ENCODE peak calls at places on chromosomes 13 and 19, in six cellular contexts. U, T, R, I, B and O are unnamed samples.

GRCh38 chr19:30001794-30002193 is 59.8 kb downstream of the URI1 start:
- DNase-seq in R (no peak), U (no peak), T (no peak), B (no peak), I (peak), O (no peak)

GRCh38 chr19:49894011-49894664 is 2.5 kb downstream of the IL4I1 start:
- DNase-seq in U (no peak), B (no peak), T (no peak), I (no peak), R (no peak), O (no peak)

GRCh38 chr19:43798546-43799409 is 3.5 kb downstream of the LYPD5 start:
- DNase-seq in R (no peak), T (no peak), U (peak), B (no peak), I (peak), O (no peak)

GRCh38 chr19:1261512-1261862 is 7.6 kb upstream of the CIRBP start:
- DNase-seq in T (no peak), I (no peak), B (no peak), R (no peak), U (no peak), O (peak)

GRCh38 chr13:66943530-66943929 is 286.6 kb downstream of the PCDH9 start:
- DNase-seq in R (no peak), I (no peak), U (no peak), T (no peak), B (no peak), O (no peak)

GRCh38 chr13:114004416-114005205 is 30.7 kb upstream of the C13orf46 start:
- DNase-seq in R (peak), T (no peak), B (no peak), U (no peak), I (no peak), O (no peak)

GRCh38 chr13:112756511-112756966 is 66.7 kb downstream of the ATP11A start:
- DNase-seq in B (no peak), U (no peak), I (no peak), T (no peak), R (no peak), O (no peak)

GRCh38 chr13:40682449-40683240 is 16.2 kb upstream of the FOXO1 start:
- DNase-seq in R (no peak), U (no peak), I (peak), T (no peak), B (no peak), O (no peak)

GRCh38 chr13:94712287-94712811 is at the start of gene SOX21:
- DNase-seq in I (no peak), B (no peak), R (no peak), T (no peak), U (no peak), O (no peak)

GRCh38 chr13:106318941-106319411 is 216.5 kb downstream of the EFNB2 start:
- DNase-seq in T (no peak), B (peak), I (peak), U (no peak), R (no peak), O (no peak)

GRCh38 chr19:34213283-34213682 is 41.0 kb downstream of the LSM14A start:
- DNase-seq in B (no peak), U (no peak), R (no peak), I (no peak), T (no peak), O (no peak)

GRCh38 chr19:13984186-13984585 is 21.9 kb downstream of the RFX1 start:
- DNase-seq in I (no peak), R (no peak), T (no peak), U (no peak), B (no peak), O (no peak)

DNA sequence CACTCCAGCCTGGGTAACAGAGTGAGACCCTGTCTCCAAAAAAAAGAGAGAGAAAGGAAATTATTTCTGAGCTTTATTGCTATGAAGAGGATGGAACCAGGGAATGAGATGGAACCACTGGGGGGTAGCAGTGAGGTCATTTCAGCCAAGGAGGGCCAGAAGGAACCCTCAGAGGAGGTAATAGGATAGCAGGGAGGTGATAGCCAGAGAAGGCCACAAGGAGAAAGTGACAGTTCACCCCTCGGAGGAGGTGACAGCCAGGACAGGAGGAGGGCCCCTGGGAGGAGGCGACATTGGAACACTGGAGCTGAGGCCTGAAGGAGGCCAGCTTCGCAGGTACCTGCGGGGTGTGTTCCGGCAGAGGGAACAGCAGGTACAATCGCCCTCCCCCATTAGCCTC is 695 bp upstream of the PGPEP1 start:
- DNase-seq in R (no peak), T (no peak), I (peak), B (no peak), U (no peak), O (no peak)
- H3K4me3 ChIP-seq in R (peak), T (peak), I (no peak), B (peak), U (peak), O (peak)

GRCh38 chr13:92172191-92172590 is 773.8 kb downstream of the GPC5 start:
- DNase-seq in R (no peak), U (no peak), B (no peak), I (no peak), T (no peak), O (no peak)

GRCh38 chr13:92173254-92173653 is 774.8 kb downstream of the GPC5 start:
- DNase-seq in U (no peak), B (no peak), T (no peak), I (no peak), R (no peak), O (no peak)

GRCh38 chr13:92175330-92175729 is 776.9 kb downstream of the GPC5 start:
- DNase-seq in I (peak), R (no peak), T (no peak), U (no peak), B (no peak), O (no peak)
- TF ChIP-seq CTCF in I (peak), R (no peak), T (no peak), U (peak), B (no peak), O (peak)

GRCh38 chr19:56140583-56141415 is at the start of gene ZNF444:
- DNase-seq in I (peak), U (peak), B (peak), T (peak), R (peak), O (peak)
- TF ChIP-seq POLR2A in I (no peak), U (no peak), B (peak), T (no peak), R (peak), O (no peak)

GRCh38 chr19:57078802-57079201 is 41.0 kb upstream of the USP29 start:
- DNase-seq in I (no peak), B (no peak), U (no peak), T (no peak), R (no peak), O (no peak)

GRCh38 chr19:57071414-57071813 is 48.4 kb upstream of the USP29 start:
- DNase-seq in T (no peak), B (no peak), U (no peak), R (no peak), I (no peak), O (no peak)

GRCh38 chr19:57075801-57076492 is 43.8 kb upstream of the USP29 start:
- DNase-seq in I (no peak), T (no peak), R (no peak), B (no peak), U (no peak), O (no peak)

DNA sequence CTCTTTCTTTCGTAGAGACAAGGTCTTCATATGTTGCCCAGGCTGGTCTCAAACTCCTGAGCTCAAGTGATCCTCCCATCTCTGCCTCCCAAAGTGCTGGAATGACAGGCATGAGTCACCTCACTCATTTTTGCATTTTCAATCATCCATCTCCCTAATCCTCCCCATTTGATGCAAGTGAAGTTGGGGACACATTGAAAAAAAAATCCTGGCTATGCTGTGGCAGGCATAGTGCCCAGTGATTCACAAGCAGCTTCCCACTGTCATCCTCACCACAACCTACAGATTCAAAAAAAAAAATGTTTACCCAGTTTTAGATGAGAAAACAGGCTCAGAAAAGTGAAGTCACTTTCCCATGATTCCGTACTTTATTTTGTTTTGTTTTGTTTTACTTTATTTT is 44.7 kb upstream of the USP29 start:
- DNase-seq in I (no peak), B (no peak), R (no peak), U (no peak), T (no peak), O (no peak)
- H3K4me3 ChIP-seq in I (no peak), B (no peak), R (no peak), U (no peak), T (no peak), O (no peak)

DNA sequence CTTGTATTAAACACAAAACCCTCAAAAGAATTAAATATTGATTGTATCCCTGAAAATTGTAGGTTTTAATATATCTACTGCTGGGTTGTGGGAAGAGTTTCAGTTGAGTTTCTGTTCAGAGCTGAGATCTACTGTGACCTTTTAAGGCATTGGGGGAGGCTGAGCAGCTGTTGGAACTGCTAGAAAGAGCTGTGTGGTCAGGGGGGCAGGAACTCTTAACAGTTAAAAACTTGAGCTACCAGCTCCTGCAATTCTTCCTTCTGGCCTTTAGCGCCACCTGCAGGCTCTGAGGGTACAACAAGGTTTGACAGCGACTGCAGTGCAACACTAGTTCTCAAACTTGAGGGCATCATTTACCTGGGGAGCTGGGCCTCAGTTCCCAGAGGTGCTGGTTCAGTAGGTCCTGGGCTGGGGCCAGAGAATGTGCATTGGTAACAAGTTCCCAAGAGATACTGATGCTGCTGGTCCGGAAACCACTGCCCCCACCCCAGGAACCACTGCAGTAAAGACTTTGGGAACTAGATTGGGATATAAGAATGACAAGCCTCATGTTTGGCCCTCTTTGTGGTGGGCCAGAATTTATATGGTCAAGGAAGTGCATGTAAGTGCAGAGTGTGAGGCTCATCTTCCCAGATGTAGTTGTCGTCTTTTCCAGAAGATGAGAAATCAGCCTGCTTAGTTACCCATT is 2.5 kb downstream of the RNASEH2B start:
- DNase-seq in I (peak), T (peak), R (peak), B (peak), U (peak), O (peak)
- TF ChIP-seq CTCF in I (peak), T (peak), R (peak), B (peak), U (peak), O (peak)

GRCh38 chr19:41324231-41324702 is 14.3 kb downstream of the CCDC97 start:
- DNase-seq in R (no peak), B (no peak), U (peak), T (no peak), I (peak), O (no peak)

GRCh38 chr19:41322451-41322850 is 12.5 kb downstream of the CCDC97 start:
- DNase-seq in R (no peak), I (no peak), B (peak), U (peak), T (no peak), O (no peak)

GRCh38 chr19:41324921-41325639 is 15.1 kb downstream of the CCDC97 start:
- DNase-seq in I (no peak), T (no peak), R (no peak), U (peak), B (peak), O (peak)

GRCh38 chr19:41323023-41323422 is 13.1 kb downstream of the CCDC97 start:
- DNase-seq in T (no peak), R (no peak), U (peak), I (no peak), B (peak), O (peak)

DNA sequence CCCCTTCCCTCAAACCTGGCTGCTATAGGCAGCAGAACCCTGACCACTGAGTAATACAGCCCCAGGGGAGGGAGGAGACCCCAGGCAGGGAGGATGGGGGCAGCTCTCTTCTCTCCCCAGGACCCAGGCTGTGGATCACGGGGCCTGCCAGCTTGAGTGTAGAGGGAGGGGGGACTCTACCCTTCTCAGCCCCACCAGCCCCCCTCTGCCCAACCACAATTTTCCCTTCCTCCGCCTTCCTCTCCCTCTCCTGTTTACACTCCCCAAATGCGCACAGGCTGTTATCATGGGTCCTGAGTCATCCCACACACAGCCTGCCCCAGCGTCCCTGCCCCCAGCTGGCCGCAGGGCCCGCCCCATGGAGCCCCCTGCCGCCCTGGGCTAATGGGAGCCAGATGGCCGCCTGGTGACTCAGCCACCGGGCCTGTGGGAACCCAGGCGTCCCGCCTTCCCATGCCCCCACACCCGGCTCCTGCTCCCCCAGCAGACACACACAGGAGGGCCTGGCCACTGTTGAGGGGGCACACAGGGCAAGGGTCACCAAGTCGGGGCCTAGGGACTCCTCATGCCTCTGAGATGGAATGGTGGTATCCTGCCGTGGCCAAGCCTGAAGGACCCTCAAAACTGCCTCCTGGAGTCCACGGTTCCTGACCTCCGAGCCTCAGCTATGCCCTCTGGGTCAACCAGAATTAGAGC is 13.6 kb downstream of the CCDC97 start:
- DNase-seq in I (peak), B (peak), T (no peak), R (peak), U (peak), O (peak)
- TF ChIP-seq POLR2A in I (no peak), B (peak), T (no peak), R (no peak), U (no peak), O (no peak)

GRCh38 chr13:100545684-100546061 is 42.9 kb downstream of the GGACT start:
- DNase-seq in U (no peak), T (no peak), I (no peak), B (no peak), R (no peak), O (no peak)

GRCh38 chr13:100542546-100543156 is 45.9 kb downstream of the GGACT start:
- DNase-seq in U (peak), B (no peak), I (peak), T (no peak), R (no peak), O (no peak)

GRCh38 chr13:100543872-100544602 is 44.6 kb downstream of the GGACT start:
- DNase-seq in T (no peak), B (no peak), U (peak), R (no peak), I (peak), O (no peak)

GRCh38 chr13:100546713-100547405 is 41.7 kb downstream of the GGACT start:
- DNase-seq in I (no peak), T (no peak), R (no peak), U (peak), B (no peak), O (no peak)

DNA sequence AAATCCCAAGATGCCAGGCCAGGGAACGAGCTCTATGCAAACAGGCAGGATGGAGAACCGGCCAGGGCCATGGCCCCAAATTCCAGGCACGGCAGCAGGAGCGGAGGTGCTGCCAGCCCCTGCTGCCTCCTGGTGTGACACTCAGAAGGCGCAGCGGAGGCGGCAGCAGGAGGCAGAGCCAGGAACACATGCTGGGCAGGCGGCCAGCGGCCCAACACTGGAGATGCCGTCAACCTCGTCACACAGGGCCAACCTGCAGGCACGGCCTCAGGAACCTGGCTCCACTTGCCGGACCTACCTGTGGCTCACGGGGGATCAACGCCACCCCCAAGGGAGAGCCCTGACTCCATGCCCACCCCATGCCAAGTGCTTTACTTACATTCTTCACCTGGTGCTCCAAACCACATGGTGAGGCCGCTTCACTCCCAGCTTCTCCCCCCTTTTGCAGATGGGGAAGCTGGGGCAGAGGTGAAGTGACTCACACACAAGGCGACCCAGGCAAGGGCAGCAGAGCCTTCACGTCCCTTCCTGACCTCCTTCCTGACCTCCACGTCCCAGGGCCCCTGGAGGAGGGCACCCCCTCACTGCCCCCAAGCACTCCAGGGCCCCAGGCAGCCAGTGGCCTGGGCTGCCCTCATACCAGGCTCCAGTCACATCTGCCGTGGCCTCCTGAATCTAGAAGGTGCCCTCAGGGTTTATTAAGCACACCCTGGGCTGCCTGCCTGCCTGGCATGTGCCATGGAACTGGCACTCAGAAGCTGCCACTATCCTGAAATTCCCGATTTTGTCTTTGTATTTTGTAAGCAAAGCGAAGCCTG is 43.5 kb downstream of the GGACT start:
- DNase-seq in B (no peak), R (peak), I (no peak), T (no peak), U (peak), O (peak)
- H3K4me3 ChIP-seq in B (no peak), R (no peak), I (no peak), T (no peak), U (peak), O (peak)

DNA sequence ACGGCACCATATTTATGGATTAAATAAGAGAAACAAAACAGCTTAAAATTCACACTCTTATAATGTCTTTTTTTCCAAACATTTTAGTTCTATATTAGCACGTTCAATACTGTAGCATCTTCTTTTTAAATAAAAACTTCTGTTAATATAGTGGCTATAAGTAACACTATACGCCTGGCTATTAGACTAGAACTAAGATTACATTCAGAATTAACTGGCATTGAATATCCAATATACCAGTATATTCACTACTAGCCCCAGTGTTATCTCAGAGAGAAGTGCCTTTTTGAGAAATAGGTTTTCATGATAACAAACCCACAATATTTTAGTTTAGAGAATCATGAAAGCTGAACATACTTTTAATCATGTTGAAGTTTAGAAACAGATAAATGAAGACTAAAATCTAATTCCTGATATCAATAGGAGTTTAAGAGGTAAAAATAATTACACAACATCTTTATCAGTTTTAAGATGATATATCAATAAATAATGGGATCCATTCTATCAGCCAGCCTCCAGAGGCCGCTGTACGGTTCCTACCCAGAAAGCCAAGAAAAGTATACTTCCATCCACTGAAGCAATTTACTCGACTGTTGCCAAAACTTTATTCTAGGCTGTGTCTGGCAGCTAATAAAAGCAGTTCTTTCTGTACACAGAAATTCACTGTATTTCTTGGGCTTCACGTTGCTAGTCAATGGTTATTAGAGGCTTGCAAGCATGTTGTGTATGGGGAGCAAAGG is 1113.4 kb upstream of the MIR17HG start:
- DNase-seq in T (no peak), R (no peak), U (no peak), I (no peak), B (no peak), O (no peak)
- TF ChIP-seq CTCF in T (no peak), R (no peak), U (no peak), I (no peak), B (no peak), O (no peak)

GRCh38 chr19:17309198-17309961 is at the start of gene DDA1:
- DNase-seq in R (peak), I (peak), U (peak), B (peak), T (peak), O (peak)
- TF ChIP-seq POLR2A in R (peak), I (no peak), U (peak), B (peak), T (peak), O (peak)